ENCODE peak calls at places on chromosomes 5 and 9, in seven cellular contexts. R is prostate gland; N is cardiac fibroblast; U is RWPE1; K is GM10248; J is fibroblast of pulmonary artery; H is activated CD8-positive, alpha-beta T cell treated with anti-CD3 and anti-CD28 coated beads for 36 hours. G is an unnamed sample.

GRCh38 chr9:137461663-137462395 is 2.7 kb upstream of the NSMF start:
- DNase-seq in N (peak), U (peak), K (peak), H (peak), R (no peak), J (peak), G (peak)

GRCh38 chr5:134085411-134085810 is 29.1 kb upstream of the TCF7 start:
- DNase-seq in K (no peak), H (no peak), U (no peak), R (no peak), J (no peak), N (no peak), G (no peak)

GRCh38 chr9:92720807-92721535 is 43.7 kb downstream of the BICD2 start:
- DNase-seq in K (no peak), H (no peak), U (no peak), J (no peak), R (no peak), N (no peak), G (no peak)

GRCh38 chr5:149990518-149991376 is 9.7 kb downstream of the TIGD6 start:
- DNase-seq in R (peak), H (peak), N (peak), K (peak), J (peak), U (peak), G (peak)

GRCh38 chr5:148938535-148938907 is 112.1 kb downstream of the ADRB2 start:
- DNase-seq in J (no peak), U (peak), K (no peak), H (no peak), N (no peak), R (no peak), G (no peak)

GRCh38 chr5:134964359-134965270 is 3.1 kb upstream of the CATSPER3 start:
- DNase-seq in R (no peak), N (no peak), K (no peak), J (no peak), U (no peak), H (peak), G (no peak)

GRCh38 chr5:871596-872298 is 20.9 kb downstream of the BRD9 start:
- DNase-seq in U (no peak), K (no peak), J (no peak), N (no peak), R (no peak), H (no peak), G (no peak)

GRCh38 chr9:93670208-93671029 is 94.0 kb downstream of the PHF2 start:
- DNase-seq in K (no peak), H (peak), J (peak), U (no peak), R (no peak), N (peak), G (peak)

GRCh38 chr9:88826651-88827245 is 164.5 kb upstream of the S1PR3 start:
- DNase-seq in U (no peak), J (peak), N (peak), K (no peak), R (no peak), H (no peak), G (no peak)

GRCh38 chr9:73143606-73144328 is 7.9 kb upstream of the ANXA1 start:
- DNase-seq in J (peak), R (no peak), K (no peak), U (peak), H (no peak), N (peak), G (no peak)

GRCh38 chr5:55569513-55569865 is 34.7 kb upstream of the PLPP1 start:
- DNase-seq in R (no peak), U (no peak), N (no peak), J (no peak), K (no peak), H (no peak), G (no peak)

GRCh38 chr9:7316967-7317366 is 482.6 kb downstream of the DMAC1 start:
- DNase-seq in K (no peak), U (no peak), N (no peak), J (no peak), H (no peak), R (no peak), G (no peak)

GRCh38 chr9:122821278-122821952 is 7.0 kb downstream of the PDCL start:
- DNase-seq in U (no peak), J (peak), R (no peak), N (peak), H (no peak), K (no peak), G (no peak)

GRCh38 chr5:178307266-178308045 is 74.9 kb upstream of the PHYKPL start:
- DNase-seq in U (no peak), R (no peak), H (no peak), K (no peak), J (no peak), N (no peak), G (no peak)

GRCh38 chr9:134162926-134163373 is 1.4 kb downstream of the RNU6ATAC start:
- DNase-seq in K (no peak), N (no peak), R (no peak), J (no peak), U (no peak), H (no peak), G (no peak)

GRCh38 chr5:157976429-157976828 is 117.5 kb upstream of the CLINT1 start:
- DNase-seq in U (peak), N (no peak), H (no peak), R (no peak), J (no peak), K (no peak), G (no peak)

GRCh38 chr5:87831499-87831898 is 418.8 kb upstream of the CCNH start:
- DNase-seq in J (no peak), U (no peak), K (no peak), N (no peak), H (no peak), R (no peak), G (no peak)

GRCh38 chr5:177317959-177318377 is 6.3 kb upstream of the MXD3 start:
- DNase-seq in U (peak), K (peak), H (peak), N (peak), J (peak), R (peak), G (peak)

GRCh38 chr5:168286386-168286785 is 5.1 kb upstream of the WWC1 start:
- DNase-seq in H (no peak), U (no peak), N (no peak), R (no peak), J (no peak), K (peak), G (no peak)

GRCh38 chr5:61251874-61252642 is 80.0 kb upstream of the ZSWIM6 start:
- DNase-seq in U (no peak), R (no peak), H (no peak), J (no peak), K (no peak), N (no peak), G (no peak)

GRCh38 chr5:156076912-156077311 is 250.1 kb upstream of the SGCD start:
- DNase-seq in R (no peak), U (no peak), H (no peak), K (no peak), N (no peak), J (no peak), G (no peak)

GRCh38 chr9:72454871-72455471 is 66.4 kb upstream of the TMC1 start:
- DNase-seq in J (peak), N (peak), R (peak), U (no peak), K (no peak), H (no peak), G (no peak)

GRCh38 chr9:87276327-87276841 is 221.3 kb upstream of the DAPK1 start:
- DNase-seq in K (no peak), H (no peak), J (peak), N (peak), U (peak), R (no peak), G (no peak)

GRCh38 chr9:114606068-114606467 is 5.0 kb upstream of the TMEM268 start:
- DNase-seq in K (no peak), H (no peak), U (no peak), J (peak), N (peak), R (no peak), G (no peak)

GRCh38 chr5:52868417-52868816 is 80.7 kb downstream of the ITGA1 start:
- DNase-seq in N (no peak), U (no peak), H (no peak), J (no peak), R (no peak), K (no peak), G (no peak)
- TF ChIP-seq CTCF in N (no peak), U (no peak), H (no peak), J (no peak), R (no peak), K (no peak), G (no peak)

DNA sequence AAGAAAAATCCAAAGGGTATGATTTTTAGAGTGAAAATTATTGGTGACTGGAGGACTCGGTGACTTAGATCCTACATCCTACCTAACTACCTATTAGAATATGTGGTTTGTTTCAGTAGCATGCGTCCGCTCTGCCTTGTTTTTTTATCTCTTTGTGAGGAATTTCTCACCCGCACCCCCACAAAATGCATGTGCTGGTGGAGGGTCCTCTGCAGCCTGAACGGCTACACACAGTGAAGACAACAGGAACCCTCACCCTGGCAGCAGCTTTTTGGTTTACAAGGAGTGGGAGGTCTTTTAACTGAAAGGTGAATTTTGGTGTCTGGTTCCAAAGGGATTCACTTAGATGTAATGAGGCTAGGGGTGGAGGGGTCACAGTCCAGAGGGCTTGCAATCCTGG is 115.5 kb downstream of the GNA14 start:
- DNase-seq in R (no peak), H (no peak), N (no peak), J (no peak), U (no peak), K (no peak), G (no peak)
- TF ChIP-seq CTCF in R (no peak), H (no peak), N (no peak), J (no peak), U (no peak), K (no peak), G (no peak)

GRCh38 chr5:179679014-179679674 is 1.7 kb downstream of the CBY3 start:
- DNase-seq in J (peak), H (peak), K (peak), N (peak), R (peak), U (peak), G (peak)
- TF ChIP-seq CTCF in J (peak), H (peak), K (peak), N (peak), R (peak), U (no peak), G (peak)

GRCh38 chr9:116673375-116673774 is 13.7 kb upstream of the TRIM32 start:
- DNase-seq in U (no peak), K (no peak), R (no peak), J (no peak), H (no peak), N (peak), G (no peak)
- TF ChIP-seq CTCF in U (no peak), K (no peak), R (no peak), J (no peak), H (no peak), N (no peak), G (no peak)

DNA sequence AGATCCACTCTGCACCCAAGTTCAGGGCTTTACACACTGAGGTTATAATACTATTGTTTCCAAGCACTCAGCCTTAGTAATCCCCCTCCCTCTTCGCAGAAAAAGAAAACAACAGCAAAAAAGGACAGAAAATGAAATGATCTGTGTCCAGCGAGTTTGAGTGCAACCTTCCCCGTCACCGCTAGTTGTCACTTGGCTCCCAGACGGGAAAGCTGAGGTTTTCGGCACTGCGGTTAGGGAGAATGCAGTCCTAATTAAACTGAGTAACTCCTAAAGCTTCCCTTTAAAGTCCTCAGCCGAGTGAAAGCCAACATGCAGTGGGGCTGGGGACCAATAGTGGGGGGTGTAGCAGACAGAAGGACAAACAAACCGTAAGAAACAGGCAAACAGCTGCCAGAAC is 786 bp downstream of the GLRA1 start:
- DNase-seq in K (no peak), U (peak), N (no peak), H (no peak), R (no peak), J (no peak), G (no peak)
- TF ChIP-seq CTCF in K (no peak), U (peak), N (peak), H (no peak), R (no peak), J (peak), G (no peak)

GRCh38 chr9:136343884-136344269 is 16.5 kb downstream of the GPSM1 start:
- DNase-seq in R (no peak), K (no peak), H (no peak), U (no peak), N (no peak), J (no peak), G (no peak)

GRCh38 chr9:136346157-136346481 is 17.4 kb downstream of the DNLZ start:
- DNase-seq in K (no peak), H (no peak), J (no peak), R (no peak), N (no peak), U (no peak), G (no peak)

GRCh38 chr9:136346927-136347465 is 16.5 kb downstream of the DNLZ start:
- DNase-seq in N (no peak), R (no peak), J (no peak), K (no peak), H (no peak), U (no peak), G (no peak)

GRCh38 chr9:136344544-136345280 is 17.4 kb downstream of the GPSM1 start:
- DNase-seq in J (no peak), R (no peak), N (no peak), K (no peak), U (no peak), H (no peak), G (no peak)

DNA sequence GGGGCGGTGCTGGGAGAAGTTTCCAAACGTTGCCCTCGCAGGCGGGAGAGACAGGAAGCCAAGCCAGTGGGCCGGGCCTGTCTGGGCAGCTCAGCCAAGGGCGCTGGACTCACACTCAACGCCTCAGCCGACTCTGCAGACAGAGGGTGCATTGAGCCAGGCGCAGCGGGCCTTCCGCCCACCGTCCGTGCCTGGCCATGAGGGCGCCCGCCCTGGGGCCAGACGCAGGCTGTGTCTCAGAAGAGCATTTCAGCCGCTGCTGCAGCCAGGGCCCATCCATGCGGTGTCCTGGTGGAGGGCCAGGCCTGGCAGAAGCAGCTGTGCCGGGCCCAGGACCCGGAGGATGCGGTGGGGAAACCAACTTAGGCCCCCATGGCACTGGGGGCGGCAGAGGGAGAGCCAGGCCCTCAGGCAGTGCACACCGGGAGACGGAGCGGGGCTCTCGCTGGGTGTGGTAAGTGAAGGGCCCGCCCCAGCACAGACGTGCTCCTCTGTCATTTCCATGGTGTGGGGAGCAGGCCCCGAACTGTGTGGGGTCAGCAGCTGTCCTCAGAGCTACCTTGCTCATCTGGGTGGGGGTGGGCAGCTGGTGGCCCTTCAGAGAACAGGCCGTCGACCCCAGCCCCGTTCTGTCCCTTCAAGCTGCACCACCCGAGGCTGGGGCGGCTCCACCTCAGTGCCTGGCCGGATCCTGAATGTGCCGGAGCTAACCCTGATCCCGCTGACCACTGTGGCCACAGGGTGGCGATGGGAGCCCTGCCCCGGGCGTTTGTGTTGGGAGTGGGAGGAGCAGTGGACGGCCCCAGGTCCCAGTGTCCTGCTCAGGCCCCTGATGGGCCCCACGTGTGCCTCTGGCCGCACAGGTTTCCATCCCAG is 18.0 kb downstream of the DNLZ start:
- DNase-seq in R (no peak), N (peak), K (no peak), U (no peak), H (no peak), J (peak), G (no peak)
- TF ChIP-seq CTCF in R (no peak), N (peak), K (no peak), U (no peak), H (no peak), J (peak), G (no peak)

DNA sequence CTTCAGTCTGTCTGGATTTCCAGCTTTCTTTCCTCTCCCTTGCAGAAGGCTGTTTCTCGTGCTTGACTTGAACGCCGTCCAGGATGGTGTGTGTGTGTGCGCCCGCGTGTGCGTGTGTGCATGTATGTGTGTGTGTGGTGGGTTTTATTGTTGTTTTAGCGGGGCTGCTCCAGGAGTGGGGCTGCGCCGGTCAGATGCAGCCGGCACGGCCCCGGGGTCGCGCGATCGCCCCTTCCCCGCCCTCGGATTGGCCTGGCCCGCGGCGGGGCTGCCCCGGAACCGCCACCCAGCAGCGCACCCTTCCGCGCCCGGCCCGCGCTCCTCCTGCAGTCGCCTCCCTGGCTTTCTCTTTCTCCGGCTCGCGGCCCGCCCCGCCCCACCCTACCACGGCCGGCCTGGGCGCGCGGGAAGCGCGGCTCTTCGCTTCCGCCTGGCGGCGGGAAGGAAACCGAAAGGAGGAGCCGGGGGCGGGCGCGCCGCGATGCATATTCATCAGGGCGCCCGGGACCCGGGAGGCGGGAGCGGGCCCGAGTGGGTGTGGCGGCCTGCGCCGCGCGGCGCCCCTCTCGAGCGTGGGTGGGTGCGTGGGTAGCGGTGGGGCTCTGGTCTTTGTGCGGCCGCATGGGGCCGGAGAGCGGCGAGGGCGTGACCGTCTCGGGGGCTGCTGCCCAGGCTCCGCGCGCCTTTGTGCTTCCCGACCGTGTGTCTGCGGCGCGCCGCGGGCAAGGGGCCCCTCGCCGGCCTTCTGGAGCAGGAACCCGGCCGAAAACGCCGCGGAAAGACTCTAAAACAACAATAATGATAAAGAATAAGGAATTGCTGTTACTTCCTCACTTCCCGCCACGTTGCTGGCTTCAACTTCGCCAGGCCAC is 8.5 kb upstream of the NFIB start:
- DNase-seq in K (peak), R (peak), N (peak), H (peak), U (peak), J (peak), G (peak)
- TF ChIP-seq CTCF in K (no peak), R (peak), N (peak), H (no peak), U (peak), J (peak), G (no peak)

GRCh38 chr9:15915711-15916110 is 362.9 kb downstream of the CCDC171 start:
- DNase-seq in N (peak), U (no peak), H (no peak), J (peak), K (no peak), R (no peak), G (no peak)
- TF ChIP-seq CTCF in N (no peak), U (no peak), H (no peak), J (no peak), K (no peak), R (no peak), G (no peak)

GRCh38 chr9:6049798-6050197 is 34.4 kb upstream of the RANBP6 start:
- DNase-seq in R (no peak), H (peak), K (peak), U (no peak), N (peak), J (peak), G (no peak)
- TF ChIP-seq CTCF in R (peak), H (peak), K (peak), U (no peak), N (peak), J (peak), G (peak)